ENCODE peak calls at places on chromosomes 16 and 17, in six cellular contexts. One of them, this sample, is unnamed.

GRCh38 chr17:39863918-39864746 is at the start of gene IKZF3:
- DNase-seq in IMR-90: peak; percentile 18
- DNase-seq in NCI-H1436: peak; percentile 0
- DNase-seq in stimulated activated CD4-positive, alpha-beta T cell treated with anti-CD3 and anti-CD28 coated beads, Interleukin-4, amount 100 ng/mL, for 1 hour: peak; percentile 86
- DNase-seq in HS-5: peak; percentile 10
- DNase-seq in right lobe of liver: peak; percentile 90
- DNase-seq in this sample: peak; percentile 77

GRCh38 chr17:51434434-51435170 is 174.3 kb downstream of the UTP18 start:
- DNase-seq in IMR-90: no peak
- DNase-seq in NCI-H1436: no peak
- DNase-seq in stimulated activated CD4-positive, alpha-beta T cell treated with anti-CD3 and anti-CD28 coated beads, Interleukin-4, amount 100 ng/mL, for 1 hour: no peak
- DNase-seq in HS-5: no peak
- DNase-seq in right lobe of liver: no peak
- DNase-seq in this sample: no peak

GRCh38 chr17:13541032-13541480 is 60.7 kb downstream of the HS3ST3A1 start:
- DNase-seq in IMR-90: peak; percentile 96
- DNase-seq in NCI-H1436: no peak
- DNase-seq in stimulated activated CD4-positive, alpha-beta T cell treated with anti-CD3 and anti-CD28 coated beads, Interleukin-4, amount 100 ng/mL, for 1 hour: no peak
- DNase-seq in HS-5: peak; percentile 91
- DNase-seq in right lobe of liver: no peak
- DNase-seq in this sample: no peak

GRCh38 chr16:80294172-80294571 is 246.6 kb upstream of the DYNLRB2 start:
- DNase-seq in IMR-90: no peak
- DNase-seq in NCI-H1436: no peak
- DNase-seq in stimulated activated CD4-positive, alpha-beta T cell treated with anti-CD3 and anti-CD28 coated beads, Interleukin-4, amount 100 ng/mL, for 1 hour: no peak
- DNase-seq in HS-5: no peak
- DNase-seq in right lobe of liver: no peak
- DNase-seq in this sample: no peak

GRCh38 chr17:80277751-80278671 is 17.4 kb downstream of the RNF213 start:
- DNase-seq in IMR-90: no peak
- DNase-seq in NCI-H1436: no peak
- DNase-seq in stimulated activated CD4-positive, alpha-beta T cell treated with anti-CD3 and anti-CD28 coated beads, Interleukin-4, amount 100 ng/mL, for 1 hour: no peak
- DNase-seq in HS-5: no peak
- DNase-seq in right lobe of liver: peak; percentile 35
- DNase-seq in this sample: peak; percentile 41

GRCh38 chr16:49340466-49340865 is 33.1 kb upstream of the C16orf78 start:
- DNase-seq in IMR-90: no peak
- DNase-seq in NCI-H1436: no peak
- DNase-seq in stimulated activated CD4-positive, alpha-beta T cell treated with anti-CD3 and anti-CD28 coated beads, Interleukin-4, amount 100 ng/mL, for 1 hour: no peak
- DNase-seq in HS-5: no peak
- DNase-seq in right lobe of liver: no peak
- DNase-seq in this sample: no peak

GRCh38 chr16:30997000-30997886 is 12.2 kb downstream of the HSD3B7 start:
- DNase-seq in IMR-90: peak; percentile 41
- DNase-seq in NCI-H1436: peak; percentile 30
- DNase-seq in stimulated activated CD4-positive, alpha-beta T cell treated with anti-CD3 and anti-CD28 coated beads, Interleukin-4, amount 100 ng/mL, for 1 hour: peak; percentile 82
- DNase-seq in HS-5: no peak
- DNase-seq in right lobe of liver: peak; percentile 94
- DNase-seq in this sample: peak; percentile 56

GRCh38 chr17:44331249-44331760 is 6.7 kb upstream of the SLC25A39 start:
- DNase-seq in IMR-90: peak; percentile 58
- DNase-seq in NCI-H1436: peak; percentile 88
- DNase-seq in stimulated activated CD4-positive, alpha-beta T cell treated with anti-CD3 and anti-CD28 coated beads, Interleukin-4, amount 100 ng/mL, for 1 hour: peak; percentile 52
- DNase-seq in HS-5: peak; percentile 39
- DNase-seq in right lobe of liver: no peak
- DNase-seq in this sample: peak; percentile 72

GRCh38 chr17:14015286-14015685 is 54.0 kb upstream of the COX10 start:
- DNase-seq in IMR-90: no peak
- DNase-seq in NCI-H1436: no peak
- DNase-seq in stimulated activated CD4-positive, alpha-beta T cell treated with anti-CD3 and anti-CD28 coated beads, Interleukin-4, amount 100 ng/mL, for 1 hour: no peak
- DNase-seq in HS-5: no peak
- DNase-seq in right lobe of liver: no peak
- DNase-seq in this sample: no peak

GRCh38 chr17:78661092-78661770 is 84.0 kb upstream of the DNAH17 start:
- DNase-seq in IMR-90: no peak
- DNase-seq in NCI-H1436: no peak
- DNase-seq in stimulated activated CD4-positive, alpha-beta T cell treated with anti-CD3 and anti-CD28 coated beads, Interleukin-4, amount 100 ng/mL, for 1 hour: no peak
- DNase-seq in HS-5: no peak
- DNase-seq in right lobe of liver: no peak
- DNase-seq in this sample: no peak

GRCh38 chr16:28867241-28867640 is 3.6 kb downstream of the SH2B1 start:
- DNase-seq in IMR-90: no peak
- DNase-seq in NCI-H1436: no peak
- DNase-seq in stimulated activated CD4-positive, alpha-beta T cell treated with anti-CD3 and anti-CD28 coated beads, Interleukin-4, amount 100 ng/mL, for 1 hour: no peak
- DNase-seq in HS-5: no peak
- DNase-seq in right lobe of liver: no peak
- DNase-seq in this sample: no peak

GRCh38 chr16:30874821-30875717 is 18.8 kb downstream of the BCL7C start:
- DNase-seq in IMR-90: peak; percentile 88
- DNase-seq in NCI-H1436: peak; percentile 79
- DNase-seq in stimulated activated CD4-positive, alpha-beta T cell treated with anti-CD3 and anti-CD28 coated beads, Interleukin-4, amount 100 ng/mL, for 1 hour: peak; percentile 91
- DNase-seq in HS-5: peak; percentile 59
- DNase-seq in right lobe of liver: peak; percentile 94
- DNase-seq in this sample: peak; percentile 90

GRCh38 chr16:57865746-57866528 is 63.6 kb upstream of the KIFC3 start:
- DNase-seq in IMR-90: no peak
- DNase-seq in NCI-H1436: no peak
- DNase-seq in stimulated activated CD4-positive, alpha-beta T cell treated with anti-CD3 and anti-CD28 coated beads, Interleukin-4, amount 100 ng/mL, for 1 hour: no peak
- DNase-seq in HS-5: no peak
- DNase-seq in right lobe of liver: no peak
- DNase-seq in this sample: no peak

GRCh38 chr16:4032768-4033167 is 83.5 kb downstream of the ADCY9 start:
- DNase-seq in IMR-90: peak; percentile 52
- DNase-seq in NCI-H1436: peak; percentile 28
- DNase-seq in stimulated activated CD4-positive, alpha-beta T cell treated with anti-CD3 and anti-CD28 coated beads, Interleukin-4, amount 100 ng/mL, for 1 hour: peak; percentile 4
- DNase-seq in HS-5: no peak
- DNase-seq in right lobe of liver: no peak
- DNase-seq in this sample: no peak

GRCh38 chr17:56679148-56679766 is 85.8 kb downstream of the NOG start:
- DNase-seq in IMR-90: peak; percentile 56
- DNase-seq in NCI-H1436: peak; percentile 11
- DNase-seq in stimulated activated CD4-positive, alpha-beta T cell treated with anti-CD3 and anti-CD28 coated beads, Interleukin-4, amount 100 ng/mL, for 1 hour: no peak
- DNase-seq in HS-5: no peak
- DNase-seq in right lobe of liver: no peak
- DNase-seq in this sample: peak; percentile 16

GRCh38 chr16:79008869-79009179 is 591.7 kb downstream of the MAF start:
- DNase-seq in IMR-90: no peak
- DNase-seq in NCI-H1436: peak; percentile 91
- DNase-seq in stimulated activated CD4-positive, alpha-beta T cell treated with anti-CD3 and anti-CD28 coated beads, Interleukin-4, amount 100 ng/mL, for 1 hour: no peak
- DNase-seq in HS-5: no peak
- DNase-seq in right lobe of liver: no peak
- DNase-seq in this sample: no peak

GRCh38 chr17:80216473-80217456 is 3.4 kb downstream of the SGSH start:
- DNase-seq in IMR-90: no peak
- DNase-seq in NCI-H1436: no peak
- DNase-seq in stimulated activated CD4-positive, alpha-beta T cell treated with anti-CD3 and anti-CD28 coated beads, Interleukin-4, amount 100 ng/mL, for 1 hour: no peak
- DNase-seq in HS-5: no peak
- DNase-seq in right lobe of liver: no peak
- DNase-seq in this sample: no peak

GRCh38 chr17:8250101-8250500 is 1.0 kb downstream of the PFAS start:
- DNase-seq in IMR-90: no peak
- DNase-seq in NCI-H1436: no peak
- DNase-seq in stimulated activated CD4-positive, alpha-beta T cell treated with anti-CD3 and anti-CD28 coated beads, Interleukin-4, amount 100 ng/mL, for 1 hour: no peak
- DNase-seq in HS-5: no peak
- DNase-seq in right lobe of liver: no peak
- DNase-seq in this sample: no peak

GRCh38 chr17:7886227-7887037 is 2.2 kb upstream of the CHD3 start:
- DNase-seq in IMR-90: peak; percentile 7
- DNase-seq in NCI-H1436: no peak
- DNase-seq in stimulated activated CD4-positive, alpha-beta T cell treated with anti-CD3 and anti-CD28 coated beads, Interleukin-4, amount 100 ng/mL, for 1 hour: peak; percentile 44
- DNase-seq in HS-5: no peak
- DNase-seq in right lobe of liver: no peak
- DNase-seq in this sample: peak; percentile 44

GRCh38 chr16:30494028-30494427 is 21.5 kb downstream of the ITGAL start:
- DNase-seq in IMR-90: no peak
- DNase-seq in NCI-H1436: no peak
- DNase-seq in stimulated activated CD4-positive, alpha-beta T cell treated with anti-CD3 and anti-CD28 coated beads, Interleukin-4, amount 100 ng/mL, for 1 hour: no peak
- DNase-seq in HS-5: no peak
- DNase-seq in right lobe of liver: no peak
- DNase-seq in this sample: no peak